ENCODE peak calls at places on chromosomes 2 and 18, in six cellular contexts. P, V, O, N, L and C are unnamed samples.

GRCh38 chr2:201698588-201699226 is at the start of gene MPP4:
- DNase-seq in L (peak; percentile 45), V (peak; percentile 61), O (no peak), N (no peak), P (no peak), C (peak; percentile 51)

GRCh38 chr18:31269508-31270074 is 48.4 kb upstream of the DSG1 start:
- DNase-seq in V (no peak), L (no peak), P (no peak), N (no peak), O (no peak), C (no peak)

GRCh38 chr2:85753525-85754312 is at the start of gene ATOH8:
- DNase-seq in V (peak; percentile 88), L (no peak), N (no peak), P (peak; percentile 76), O (peak; percentile 68), C (peak; percentile 86)

GRCh38 chr2:112229365-112229764 is 25.5 kb downstream of the ZC3H8 start:
- DNase-seq in P (no peak), V (peak; percentile 8), O (no peak), L (no peak), N (no peak), C (peak; percentile 13)

GRCh38 chr2:149129433-149129832 is 90.9 kb downstream of the LYPD6B start:
- DNase-seq in O (no peak), L (no peak), N (peak; percentile 46), V (peak; percentile 64), P (no peak), C (no peak)

GRCh38 chr2:98188351-98189046 is 101.5 kb downstream of the VWA3B start:
- DNase-seq in V (no peak), L (no peak), O (no peak), P (no peak), N (peak; percentile 12), C (peak; percentile 28)

GRCh38 chr18:6271585-6271984 is 143.1 kb downstream of the L3MBTL4 start:
- DNase-seq in N (no peak), V (no peak), P (no peak), L (no peak), O (no peak), C (no peak)

GRCh38 chr2:57720728-57721627 is 325.6 kb upstream of the VRK2 start:
- DNase-seq in L (peak; percentile 31), V (peak; percentile 64), O (no peak), P (peak; percentile 77), N (peak; percentile 28), C (peak; percentile 83)

GRCh38 chr2:6887783-6888192 is 10.2 kb downstream of the RSAD2 start:
- DNase-seq in O (no peak), L (no peak), P (no peak), N (no peak), V (no peak), C (no peak)

GRCh38 chr2:123696799-123697410 is 328.2 kb upstream of the CNTNAP5 start:
- DNase-seq in O (no peak), N (no peak), L (no peak), P (no peak), V (no peak), C (no peak)

GRCh38 chr2:143996974-143997373 is 522.9 kb downstream of the ZEB2 start:
- DNase-seq in V (no peak), O (no peak), L (no peak), P (no peak), N (no peak), C (no peak)

GRCh38 chr2:58107803-58108710 is 61.5 kb downstream of the VRK2 start:
- DNase-seq in P (no peak), N (peak; percentile 48), V (peak; percentile 76), O (no peak), L (peak; percentile 97), C (peak; percentile 84)

GRCh38 chr18:21359746-21360145 is 117.7 kb downstream of the GREB1L start:
- DNase-seq in O (no peak), V (no peak), N (no peak), L (no peak), P (no peak), C (no peak)

GRCh38 chr2:198710562-198710961 is 747.2 kb downstream of the SATB2 start:
- DNase-seq in P (no peak), V (no peak), L (no peak), O (no peak), N (no peak), C (no peak)

GRCh38 chr2:197315371-197315770 is 4.8 kb upstream of the ANKRD44 start:
- DNase-seq in P (no peak), O (no peak), V (no peak), L (no peak), N (no peak), C (no peak)
- TF ChIP-seq CTCF in P (no peak), O (no peak), V (no peak), L (no peak), N (no peak), C (no peak)

DNA sequence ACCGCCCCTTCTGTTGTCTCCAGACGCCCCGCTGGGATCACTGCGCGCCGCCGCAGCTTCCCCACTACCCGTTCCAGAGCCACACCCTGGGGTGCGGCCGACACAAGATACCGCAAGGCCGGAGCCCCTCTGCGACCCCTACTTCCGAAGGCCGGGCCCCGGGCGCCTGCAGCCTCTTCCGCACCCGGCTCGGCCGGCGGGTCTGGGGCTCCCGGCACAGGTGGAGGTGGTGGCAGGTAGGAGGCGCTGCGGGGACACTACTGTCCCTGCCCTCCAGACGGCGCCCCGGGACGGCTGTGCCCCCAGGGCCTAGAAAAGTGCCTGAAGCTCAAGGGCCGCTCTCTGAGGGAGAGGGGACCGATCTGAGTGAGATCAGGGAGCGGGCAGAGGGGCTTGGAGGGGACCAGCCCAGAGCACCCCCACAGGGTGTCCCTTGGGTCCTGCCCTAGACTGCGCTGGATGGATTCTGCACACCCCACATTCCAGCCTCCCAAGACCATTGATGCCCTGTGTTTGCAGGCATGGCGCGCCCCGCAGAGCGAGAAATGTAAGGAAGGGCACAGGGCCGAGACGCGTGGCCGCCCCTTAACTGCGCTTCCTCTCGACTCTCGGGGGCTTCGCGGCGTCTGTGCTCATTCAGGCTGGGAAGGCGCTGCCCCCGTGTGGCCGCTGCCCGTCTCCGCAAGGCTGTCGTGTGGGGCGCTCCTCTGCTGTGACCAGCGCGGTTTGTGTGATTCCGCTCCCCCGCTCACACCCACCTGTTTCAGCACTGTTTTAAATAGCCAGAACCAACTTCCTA is 79.9 kb downstream of the GFPT1 start:
- DNase-seq in P (peak; percentile 90), O (peak; percentile 89), N (no peak), V (peak; percentile 80), L (no peak), C (peak; percentile 88)
- TF ChIP-seq CTCF in P (peak; percentile 70), O (peak; percentile 90), N (peak; percentile 87), V (peak; percentile 90), L (peak; percentile 97), C (peak; percentile 88)

DNA sequence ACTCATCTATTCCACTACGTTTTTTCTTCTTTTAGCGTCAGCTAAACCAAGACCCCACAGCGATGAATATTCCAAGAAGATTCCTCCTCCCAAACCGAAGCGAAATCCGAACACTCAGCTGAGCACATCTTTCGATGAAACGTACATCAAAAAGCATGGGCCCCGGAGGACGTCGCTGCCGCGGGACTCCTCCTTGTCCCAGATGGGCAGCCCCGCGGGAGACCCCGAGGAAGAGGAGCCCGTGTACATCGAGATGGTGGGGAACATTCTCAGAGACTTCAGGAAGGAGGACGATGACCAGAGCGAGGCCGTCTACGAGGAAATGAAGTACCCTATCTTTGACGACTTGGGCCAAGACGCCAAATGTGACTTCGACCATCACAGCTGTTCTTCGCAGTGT is 182.4 kb downstream of the NYAP2 start:
- DNase-seq in O (no peak), N (no peak), P (no peak), L (no peak), V (no peak), C (no peak)
- TF ChIP-seq CTCF in O (no peak), N (no peak), P (no peak), L (no peak), V (no peak), C (no peak)

GRCh38 chr18:34550902-34551301 is 159.2 kb upstream of the DTNA start:
- DNase-seq in L (no peak), O (no peak), P (no peak), V (no peak), N (no peak), C (no peak)

GRCh38 chr18:34550156-34550555 is 159.9 kb upstream of the DTNA start:
- DNase-seq in L (no peak), N (no peak), V (no peak), P (no peak), O (no peak), C (no peak)

GRCh38 chr18:34548120-34548972 is 161.8 kb upstream of the DTNA start:
- DNase-seq in V (no peak), N (no peak), L (no peak), P (no peak), O (no peak), C (no peak)

GRCh38 chr18:34549367-34549766 is 160.7 kb upstream of the DTNA start:
- DNase-seq in N (no peak), P (no peak), V (no peak), O (no peak), L (no peak), C (no peak)

GRCh38 chr18:34548973-34549294 is 161.2 kb upstream of the DTNA start:
- DNase-seq in O (no peak), P (no peak), V (no peak), L (no peak), N (no peak), C (no peak)
- TF ChIP-seq CTCF in O (no peak), P (no peak), V (no peak), L (no peak), N (no peak), C (no peak)

DNA sequence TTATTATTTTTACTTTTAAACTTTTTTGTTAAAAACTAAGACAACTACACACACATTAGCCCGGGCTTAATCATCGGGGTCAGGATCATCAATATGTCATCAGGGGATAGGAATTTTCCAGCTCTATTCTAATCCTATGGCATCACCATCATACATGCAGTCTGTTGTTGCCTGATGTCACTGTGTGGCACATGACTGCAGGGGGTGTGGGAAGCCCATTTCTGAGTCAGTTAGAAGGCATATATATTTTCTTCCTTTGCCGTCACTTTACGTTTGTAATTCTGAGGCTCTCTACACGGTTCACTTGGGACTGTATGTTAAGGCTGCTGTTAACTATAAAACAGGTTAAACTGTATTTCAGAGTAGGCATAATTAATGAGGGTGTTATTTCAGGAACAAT is 144.4 kb upstream of the ITGA6 start:
- DNase-seq in L (peak; percentile 49), V (peak; percentile 91), O (no peak), N (peak; percentile 80), P (no peak), C (peak; percentile 93)
- TF ChIP-seq CTCF in L (no peak), V (no peak), O (no peak), N (no peak), P (no peak), C (no peak)

GRCh38 chr2:44768438-44769236 is 172.9 kb upstream of the SIX3 start:
- DNase-seq in V (no peak), O (no peak), L (no peak), N (peak; percentile 80), P (peak; percentile 90), C (no peak)

GRCh38 chr2:44766220-44766619 is 175.3 kb upstream of the SIX3 start:
- DNase-seq in O (no peak), V (no peak), N (no peak), L (no peak), P (no peak), C (peak; percentile 13)

GRCh38 chr2:44769349-44770005 is 172.0 kb upstream of the SIX3 start:
- DNase-seq in L (no peak), N (no peak), O (no peak), P (no peak), V (no peak), C (no peak)

GRCh38 chr2:44767691-44768090 is 173.8 kb upstream of the SIX3 start:
- DNase-seq in V (no peak), P (peak; percentile 16), O (no peak), N (no peak), L (no peak), C (no peak)

GRCh38 chr2:44766777-44767176 is 174.7 kb upstream of the SIX3 start:
- DNase-seq in O (no peak), N (no peak), L (no peak), V (no peak), P (no peak), C (no peak)
- TF ChIP-seq CTCF in O (no peak), N (no peak), L (no peak), V (no peak), P (no peak), C (no peak)